ENCODE peak calls at places on chromosomes 4 and X, in five cellular contexts. One of them, this sample, is unnamed.

GRCh38 chr4:52907510-52907909 is 45.4 kb downstream of the RASL11B start:
- DNase-seq in fibroblast of pulmonary artery: no peak
- DNase-seq in mesendoderm: no peak
- DNase-seq in ascending aorta: no peak
- DNase-seq in globus pallidus: no peak
- DNase-seq in this sample: no peak

GRCh38 chr4:180028682-180029081 is 2214.5 kb upstream of the TENM3 start:
- DNase-seq in mesendoderm: peak; percentile 75
- DNase-seq in fibroblast of pulmonary artery: peak; percentile 1
- DNase-seq in globus pallidus: peak; percentile 33
- DNase-seq in ascending aorta: no peak
- DNase-seq in this sample: no peak

GRCh38 chr4:137664055-137664405 is 131.7 kb upstream of the PCDH18 start:
- DNase-seq in ascending aorta: no peak
- DNase-seq in fibroblast of pulmonary artery: peak; percentile 68
- DNase-seq in globus pallidus: no peak
- DNase-seq in mesendoderm: peak; percentile 71
- DNase-seq in this sample: no peak

GRCh38 chr4:7700665-7701064 is 239.0 kb downstream of the AFAP1 start:
- DNase-seq in globus pallidus: no peak
- DNase-seq in ascending aorta: no peak
- DNase-seq in mesendoderm: no peak
- DNase-seq in fibroblast of pulmonary artery: no peak
- DNase-seq in this sample: no peak

GRCh38 chrX:17689971-17690409 is 47.3 kb upstream of the SCML1 start:
- DNase-seq in ascending aorta: no peak
- DNase-seq in globus pallidus: peak; percentile 68
- DNase-seq in fibroblast of pulmonary artery: peak; percentile 72
- DNase-seq in mesendoderm: peak; percentile 49
- DNase-seq in this sample: no peak

GRCh38 chrX:50770702-50771101 is 43.3 kb downstream of the SHROOM4 start:
- DNase-seq in globus pallidus: no peak
- DNase-seq in mesendoderm: peak; percentile 47
- DNase-seq in ascending aorta: no peak
- DNase-seq in fibroblast of pulmonary artery: no peak
- DNase-seq in this sample: no peak

GRCh38 chr4:146260521-146260920 is 46.2 kb downstream of the REELD1 start:
- DNase-seq in fibroblast of pulmonary artery: no peak
- DNase-seq in ascending aorta: no peak
- DNase-seq in globus pallidus: no peak
- DNase-seq in mesendoderm: no peak
- DNase-seq in this sample: no peak

GRCh38 chr4:147682755-147683154 is 1.2 kb downstream of the PRMT9 start:
- DNase-seq in mesendoderm: no peak
- DNase-seq in globus pallidus: no peak
- DNase-seq in ascending aorta: no peak
- DNase-seq in fibroblast of pulmonary artery: peak; percentile 16
- DNase-seq in this sample: no peak

GRCh38 chr4:80124246-80125211 is 51.5 kb upstream of the ANTXR2 start:
- DNase-seq in ascending aorta: no peak
- DNase-seq in mesendoderm: no peak
- DNase-seq in fibroblast of pulmonary artery: no peak
- DNase-seq in globus pallidus: no peak
- DNase-seq in this sample: no peak

GRCh38 chr4:163606885-163607284 is 112.4 kb downstream of the TMA16 start:
- DNase-seq in ascending aorta: no peak
- DNase-seq in fibroblast of pulmonary artery: no peak
- DNase-seq in globus pallidus: peak; percentile 53
- DNase-seq in mesendoderm: no peak
- DNase-seq in this sample: no peak